ENCODE peak calls at places on chromosomes 13 and 19, in nine cellular contexts. V is CD8-positive, alpha-beta T cell; N is RWPE1; J is AG10803; T is prostate gland; S is mesothelial cell of epicardium; Z is psoas muscle; E is cardiac fibroblast; A is stomach. W is an unnamed sample.

GRCh38 chr19:46890423-46891170 is 29.8 kb downstream of the ARHGAP35 start:
- DNase-seq in V (no peak), N (no peak), J (peak; percentile 98), T (no peak), S (no peak), Z (no peak), E (peak; percentile 65), A (no peak), W (no peak)

GRCh38 chr13:80604094-80604493 is 263.2 kb upstream of the SPRY2 start:
- DNase-seq in V (no peak), N (no peak), J (no peak), T (no peak), S (no peak), Z (peak; percentile 13), E (peak; percentile 63), A (no peak), W (no peak)

GRCh38 chr19:11151181-11151580 is 4.4 kb downstream of the SPC24 start:
- DNase-seq in V (no peak), N (no peak), J (peak; percentile 39), T (no peak), S (no peak), Z (no peak), E (peak; percentile 46), A (no peak), W (no peak)

GRCh38 chr19:42028304-42029216 is 34.5 kb upstream of the ATP1A3 start:
- DNase-seq in V (no peak), N (no peak), J (no peak), T (no peak), S (no peak), Z (no peak), E (no peak), A (no peak), W (no peak)

GRCh38 chr19:30631035-30631375 is 258.8 kb downstream of the ZNF536 start:
- DNase-seq in V (no peak), N (no peak), J (no peak), T (no peak), S (no peak), Z (no peak), E (no peak), A (no peak), W (no peak)

GRCh38 chr19:4058696-4059492 is 7.8 kb downstream of the ZBTB7A start:
- DNase-seq in V (no peak), N (no peak), J (no peak), T (no peak), S (no peak), Z (no peak), E (no peak), A (no peak), W (peak; percentile 96)

GRCh38 chr19:11737964-11738745 is 591 bp downstream of the ZNF823 start:
- DNase-seq in V (peak; percentile 35), N (no peak), J (peak; percentile 14), T (peak; percentile 29), S (peak; percentile 64), Z (peak; percentile 28), E (peak; percentile 24), A (peak; percentile 82), W (no peak)

GRCh38 chr13:24905242-24905641 is 141.3 kb downstream of the RNF17 start:
- DNase-seq in V (no peak), N (no peak), J (peak; percentile 40), T (no peak), S (no peak), Z (no peak), E (peak; percentile 18), A (no peak), W (no peak)

GRCh38 chr13:21683034-21683733 is 12.3 kb downstream of the FGF9 start:
- DNase-seq in V (no peak), N (peak; percentile 77), J (peak; percentile 77), T (no peak), S (no peak), Z (peak; percentile 26), E (no peak), A (no peak), W (no peak)

GRCh38 chr13:114104626-114105350 is 27.6 kb downstream of the RASA3 start:
- DNase-seq in V (no peak), N (no peak), J (no peak), T (no peak), S (no peak), Z (peak; percentile 8), E (no peak), A (no peak), W (no peak)

GRCh38 chr13:33352023-33352422 is 66.5 kb upstream of the STARD13 start:
- DNase-seq in V (no peak), N (no peak), J (no peak), T (no peak), S (no peak), Z (no peak), E (no peak), A (no peak), W (peak; percentile 32)

GRCh38 chr13:20994441-20994821 is 67.0 kb downstream of the LATS2 start:
- DNase-seq in V (no peak), N (no peak), J (no peak), T (no peak), S (no peak), Z (no peak), E (no peak), A (no peak), W (no peak)

GRCh38 chr19:46192990-46193650 is 36.4 kb upstream of the IGFL1 start:
- DNase-seq in V (peak; percentile 13), N (peak; percentile 70), J (peak; percentile 66), T (peak; percentile 82), S (no peak), Z (peak; percentile 51), E (peak; percentile 48), A (no peak), W (no peak)

GRCh38 chr13:40272776-40273139 is 393.7 kb downstream of the FOXO1 start:
- DNase-seq in V (no peak), N (peak; percentile 34), J (no peak), T (no peak), S (no peak), Z (no peak), E (peak; percentile 16), A (no peak), W (no peak)

GRCh38 chr13:48437381-48437780 is 24.5 kb upstream of the LPAR6 start:
- DNase-seq in V (no peak), N (no peak), J (peak; percentile 37), T (no peak), S (peak; percentile 76), Z (peak; percentile 56), E (peak; percentile 93), A (peak; percentile 67), W (no peak)

GRCh38 chr13:52034616-52035226 is 10.2 kb downstream of the UTP14C start:
- DNase-seq in V (no peak), N (no peak), J (no peak), T (no peak), S (no peak), Z (no peak), E (no peak), A (no peak), W (no peak)

GRCh38 chr13:66503890-66504289 is 726.2 kb downstream of the PCDH9 start:
- DNase-seq in V (no peak), N (no peak), J (no peak), T (no peak), S (no peak), Z (no peak), E (no peak), A (no peak), W (no peak)

GRCh38 chr13:41919031-41919740 is 41.7 kb downstream of the VWA8 start:
- DNase-seq in V (no peak), N (no peak), J (no peak), T (no peak), S (no peak), Z (no peak), E (no peak), A (no peak), W (no peak)

GRCh38 chr19:48466571-48467325 is 2.4 kb upstream of the CYTH2 start:
- DNase-seq in V (no peak), N (no peak), J (peak; percentile 39), T (no peak), S (no peak), Z (no peak), E (peak; percentile 59), A (no peak), W (peak; percentile 86)
- TF ChIP-seq CTCF in V (no peak), N (no peak), J (no peak), T (no peak), S (no peak), Z (no peak), E (no peak), A (no peak), W (no peak)

DNA sequence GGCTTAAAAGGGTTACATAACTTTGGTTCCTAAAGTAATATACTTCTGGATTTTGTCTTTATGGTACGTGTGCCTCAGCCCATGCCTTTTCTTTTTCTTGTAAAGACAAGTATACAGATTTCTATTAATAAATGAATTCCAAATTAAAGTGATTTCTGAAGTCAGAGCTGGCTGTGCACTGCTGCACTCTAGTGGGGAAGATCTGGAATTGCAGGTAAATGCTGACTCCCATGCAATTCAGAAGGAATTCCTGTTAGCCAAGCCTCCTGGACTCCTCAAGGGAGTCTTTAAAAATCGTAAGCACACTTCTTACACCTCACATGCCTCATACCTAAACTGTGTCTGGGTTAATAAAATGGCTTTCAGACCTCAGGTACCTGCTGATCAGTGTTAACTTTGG is 118.4 kb upstream of the SLC7A1 start:
- DNase-seq in V (no peak), N (peak; percentile 20), J (no peak), T (no peak), S (no peak), Z (no peak), E (peak; percentile 12), A (no peak), W (no peak)
- TF ChIP-seq CTCF in V (peak; percentile 52), N (peak; percentile 41), J (peak; percentile 64), T (peak; percentile 16), S (peak; percentile 70), Z (peak; percentile 22), E (peak; percentile 68), A (no peak), W (peak; percentile 38)

DNA sequence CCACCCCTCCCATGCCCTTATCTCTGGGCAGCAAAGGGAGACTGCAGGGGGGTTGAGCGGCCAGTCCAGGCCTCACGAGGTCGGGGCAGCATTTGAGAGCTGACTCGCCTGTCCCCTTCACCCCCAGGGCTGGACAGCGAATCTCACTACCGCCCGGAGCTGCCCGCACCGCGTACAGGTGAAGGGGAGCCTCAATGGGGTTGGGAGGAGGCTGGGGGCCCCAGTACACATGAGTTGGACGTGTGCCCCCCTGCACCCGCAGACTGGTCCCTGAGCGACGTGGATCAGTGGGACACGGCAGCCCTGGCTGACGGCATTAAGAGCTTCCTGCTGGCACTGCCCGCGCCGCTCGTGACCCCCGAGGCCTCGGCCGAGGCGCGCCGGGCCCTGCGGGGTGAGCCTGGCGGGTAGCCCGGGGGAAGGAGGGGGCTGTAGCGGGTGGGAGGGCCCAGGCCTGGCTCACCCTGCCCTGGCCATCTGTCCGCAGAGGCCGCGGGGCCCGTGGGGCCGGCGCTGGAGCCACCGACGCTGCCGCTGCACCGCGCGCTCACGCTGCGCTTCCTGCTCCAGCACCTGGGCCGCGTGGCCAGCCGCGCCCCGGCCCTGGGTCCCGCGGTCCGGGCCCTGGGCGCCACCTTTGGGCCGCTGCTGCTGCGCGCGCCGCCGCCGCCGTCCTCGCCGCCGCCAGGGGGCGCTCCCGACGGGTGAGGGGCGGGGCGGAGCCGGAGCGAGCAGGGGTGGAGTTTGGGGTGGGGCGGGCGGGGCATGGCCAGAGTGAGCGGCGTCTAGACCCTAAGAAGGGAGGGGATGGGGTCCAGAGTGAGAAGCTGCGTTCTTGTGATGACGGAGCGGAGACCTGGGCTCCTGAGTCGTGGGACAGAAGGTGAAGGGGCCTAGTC is 8.1 kb downstream of the PIK3R2 start:
- DNase-seq in V (peak; percentile 77), N (peak; percentile 80), J (peak; percentile 38), T (peak; percentile 51), S (peak; percentile 84), Z (peak; percentile 79), E (peak; percentile 71), A (peak; percentile 87), W (peak; percentile 94)
- TF ChIP-seq CTCF in V (peak; percentile 55), N (peak; percentile 99), J (no peak), T (peak; percentile 53), S (peak; percentile 68), Z (peak; percentile 87), E (peak; percentile 30), A (peak; percentile 58), W (peak; percentile 69)

GRCh38 chr19:1618157-1619093 is 13.2 kb upstream of the UQCR11 start:
- DNase-seq in V (no peak), N (peak; percentile 47), J (peak; percentile 17), T (no peak), S (no peak), Z (no peak), E (peak; percentile 21), A (peak; percentile 39), W (no peak)
- TF ChIP-seq CTCF in V (no peak), N (peak; percentile 28), J (peak; percentile 42), T (peak; percentile 26), S (no peak), Z (peak; percentile 44), E (peak; percentile 37), A (peak; percentile 13), W (peak; percentile 39)